ENCODE peak calls at places on chromosomes 12 and 14, in four cellular contexts. O is colonic mucosa, M is transverse colon, G is IMR-90. F is an unnamed sample.

GRCh38 chr12:86154620-86155019 is 101.6 kb downstream of the MGAT4C start:
- DNase-seq in O (no peak), M (no peak), G (no peak), F (no peak)

GRCh38 chr12:50074936-50075807 is 10.0 kb upstream of the SMARCD1 start:
- DNase-seq in O (peak; percentile 90), M (peak; percentile 89), G (peak; percentile 76), F (peak; percentile 92)

GRCh38 chr12:51381226-51382079 is 9.8 kb downstream of the GALNT6 start:
- DNase-seq in O (no peak), M (no peak), G (peak; percentile 67), F (no peak)

GRCh38 chr12:10189653-10190052 is 10.8 kb downstream of the TMEM52B start:
- DNase-seq in O (no peak), M (no peak), G (peak; percentile 66), F (no peak)

GRCh38 chr12:104721065-104721458 is 237.0 kb downstream of the SLC41A2 start:
- DNase-seq in O (no peak), M (no peak), G (no peak), F (no peak)

GRCh38 chr14:30874120-30874998 is at the start of gene COCH:
- DNase-seq in O (peak; percentile 20), M (peak; percentile 54), G (no peak), F (peak; percentile 56)

GRCh38 chr14:97539389-97539786 is 742.2 kb downstream of the VRK1 start:
- DNase-seq in O (no peak), M (no peak), G (no peak), F (no peak)

GRCh38 chr14:61730756-61731373 is 31.4 kb upstream of the SNAPC1 start:
- DNase-seq in O (no peak), M (no peak), G (no peak), F (no peak)

GRCh38 chr12:93990832-93991748 is 157.3 kb upstream of the PLXNC1 start:
- DNase-seq in O (peak; percentile 23), M (no peak), G (peak; percentile 52), F (peak; percentile 46)
- TF ChIP-seq CTCF in O (no peak), M (peak; percentile 10), G (peak; percentile 42), F (peak; percentile 60)

GRCh38 chr14:37171678-37172023 is 755 bp downstream of the SLC25A21 start:
- DNase-seq in O (no peak), M (no peak), G (no peak), F (no peak)

GRCh38 chr14:37170237-37170636 is 2.2 kb downstream of the SLC25A21 start:
- DNase-seq in O (no peak), M (no peak), G (no peak), F (no peak)

GRCh38 chr14:37170993-37171392 is 1.4 kb downstream of the SLC25A21 start:
- DNase-seq in O (no peak), M (no peak), G (no peak), F (no peak)

GRCh38 chr14:37172936-37173613 is 669 bp upstream of the SLC25A21 start:
- DNase-seq in O (no peak), M (no peak), G (no peak), F (no peak)

GRCh38 chr14:37172024-37172869 is at the start of gene SLC25A21:
- DNase-seq in O (peak; percentile 74), M (peak; percentile 68), G (peak; percentile 82), F (peak; percentile 67)
- TF ChIP-seq CTCF in O (no peak), M (no peak), G (peak; percentile 7), F (peak; percentile 32)

GRCh38 chr12:59895161-59895785 is 299.4 kb downstream of the SLC16A7 start:
- DNase-seq in O (no peak), M (no peak), G (no peak), F (no peak)
- TF ChIP-seq CTCF in O (no peak), M (no peak), G (no peak), F (no peak)

DNA sequence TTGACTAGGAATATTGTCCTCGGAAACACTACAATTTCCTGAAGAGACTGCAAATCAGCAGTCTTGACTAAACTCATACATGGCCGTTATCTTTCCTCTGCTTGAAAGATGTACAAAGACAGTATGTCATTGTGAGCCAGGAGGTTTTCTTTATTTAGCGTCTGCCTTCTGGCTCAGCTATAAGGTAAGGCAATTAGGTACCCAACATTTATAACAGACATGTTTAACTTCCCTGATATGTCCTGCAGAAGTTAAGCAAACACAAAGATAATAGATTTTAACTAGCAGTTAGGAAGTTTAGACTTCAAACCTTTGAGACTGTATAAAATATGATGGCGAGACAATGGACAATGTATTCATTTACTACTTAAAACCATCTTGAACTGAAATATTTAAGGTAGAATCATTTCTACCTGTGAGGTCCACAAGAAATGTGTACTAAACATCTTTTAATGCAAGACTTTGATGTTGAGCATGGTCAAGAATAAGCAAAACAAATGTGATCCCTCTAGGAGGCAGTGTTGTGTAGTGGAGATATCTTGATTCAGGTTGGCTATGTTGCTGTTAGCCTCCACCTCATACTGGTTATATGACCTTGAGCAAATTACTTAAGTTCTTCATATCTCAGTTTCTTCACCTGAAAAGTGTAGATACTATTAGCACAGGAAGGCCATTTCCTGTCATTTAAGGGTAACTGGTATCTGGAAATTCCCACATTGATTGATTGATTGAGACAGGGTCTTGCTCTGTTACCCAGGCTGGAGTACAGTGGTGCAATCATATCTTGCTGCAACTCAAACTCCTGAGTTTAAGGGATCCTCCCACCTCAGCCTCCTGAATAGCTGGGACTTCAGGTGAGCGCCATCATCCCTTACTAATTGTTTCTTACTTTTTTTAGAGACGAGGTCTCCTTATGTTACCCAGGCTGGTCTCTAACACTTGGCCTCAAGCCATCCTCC is 96.3 kb upstream of the EEA1 start:
- DNase-seq in O (no peak), M (no peak), G (peak; percentile 75), F (no peak)
- TF ChIP-seq CTCF in O (peak; percentile 25), M (peak; percentile 66), G (peak; percentile 72), F (peak; percentile 59)

DNA sequence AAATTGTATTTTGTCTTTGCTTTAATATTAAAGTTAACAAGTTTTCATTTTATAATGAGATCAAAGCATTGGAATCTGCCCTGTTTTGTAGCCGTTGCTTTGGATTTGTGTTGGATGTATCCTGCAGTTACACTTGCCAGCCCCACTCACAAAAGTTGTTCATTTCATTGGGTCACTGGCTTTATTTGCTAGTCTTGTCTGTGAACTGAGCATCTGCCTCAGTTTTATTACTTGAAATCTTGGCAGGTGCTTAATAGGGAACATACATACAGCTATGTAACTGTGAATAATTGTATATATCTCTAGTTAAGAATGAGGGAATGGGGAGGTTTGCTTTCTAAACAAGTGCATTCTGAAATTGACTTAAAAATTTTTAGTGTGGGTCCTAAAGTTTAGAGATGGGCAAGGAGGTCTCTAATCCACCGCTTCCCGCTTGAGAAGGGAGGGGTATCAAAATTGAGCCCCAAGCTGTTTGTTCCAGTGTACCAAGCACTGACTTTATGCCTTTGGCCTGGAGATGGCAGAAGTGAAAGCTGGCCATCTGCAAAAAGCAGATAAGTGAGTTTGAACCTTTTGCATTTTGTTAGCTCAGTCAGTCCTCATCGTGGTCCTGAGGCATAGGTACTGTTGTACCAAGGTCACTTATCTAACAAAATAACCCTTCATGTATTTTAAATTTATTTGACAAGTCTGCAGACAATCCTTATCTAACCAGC is 9.3 kb downstream of the EIF5 start:
- DNase-seq in O (no peak), M (no peak), G (no peak), F (no peak)
- TF ChIP-seq CTCF in O (no peak), M (no peak), G (no peak), F (no peak)

GRCh38 chr14:52125885-52126284 is 57.0 kb upstream of the NID2 start:
- DNase-seq in O (no peak), M (no peak), G (no peak), F (no peak)

GRCh38 chr14:52129733-52130132 is 60.9 kb upstream of the NID2 start:
- DNase-seq in O (no peak), M (no peak), G (no peak), F (no peak)

GRCh38 chr14:52131640-52132320 is 62.9 kb upstream of the NID2 start:
- DNase-seq in O (peak; percentile 95), M (peak; percentile 84), G (peak; percentile 96), F (peak; percentile 81)
- TF ChIP-seq CTCF in O (peak; percentile 59), M (peak; percentile 75), G (peak; percentile 95), F (peak; percentile 78)

DNA sequence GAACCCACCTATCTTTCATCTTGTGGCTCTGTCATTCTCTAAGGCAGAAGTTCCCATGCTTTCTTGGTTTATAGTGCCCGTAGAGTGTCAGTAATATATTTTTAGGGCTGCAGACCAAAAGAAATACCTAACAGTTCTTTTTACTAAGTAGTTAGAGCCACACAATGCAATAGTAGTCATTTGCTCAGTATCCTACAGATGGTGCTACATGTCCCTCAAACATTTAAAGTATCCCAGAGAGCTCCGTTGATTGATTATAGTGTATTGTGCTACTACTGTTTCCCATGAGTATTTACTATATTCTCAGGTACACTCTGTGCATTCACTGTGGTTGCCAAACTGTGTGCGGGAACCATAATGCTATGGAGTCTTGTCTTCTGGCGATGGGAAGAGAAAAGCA is 4.7 kb upstream of the PLBD1 start:
- DNase-seq in O (no peak), M (no peak), G (no peak), F (no peak)
- TF ChIP-seq CTCF in O (no peak), M (no peak), G (no peak), F (no peak)

F was measured in neural crest cell.